ENCODE peak calls at places on chromosome 4, in nine cellular contexts. V, C, D, Y, N, A, Q, O and H are unnamed samples.
A peak's percentile ranks its signal among the peaks of the same experiment; 100 is the strongest.

GRCh38 chr4:158327525-158327924 is 117.2 kb downstream of the TMEM144 start:
- DNase-seq in Y (peak; percentile 59), C (no peak), N (no peak), Q (no peak), D (no peak), A (no peak), O (no peak), V (no peak), H (peak; percentile 91)

GRCh38 chr4:13233755-13234154 is 250.4 kb downstream of the RAB28 start:
- DNase-seq in D (no peak), Y (no peak), Q (no peak), N (no peak), A (no peak), V (no peak), C (no peak), O (no peak), H (no peak)

GRCh38 chr4:110275871-110276270 is 77.5 kb upstream of the ELOVL6 start:
- DNase-seq in C (no peak), V (no peak), N (no peak), O (no peak), D (no peak), Y (no peak), Q (peak; percentile 8), A (peak; percentile 30), H (no peak)

GRCh38 chr4:5423670-5424069 is 284.7 kb downstream of the EVC2 start:
- DNase-seq in N (no peak), V (no peak), Y (no peak), C (no peak), D (no peak), O (no peak), A (no peak), Q (no peak), H (no peak)

GRCh38 chr4:102735578-102735977 is 25.2 kb downstream of the MANBA start:
- DNase-seq in Q (no peak), Y (no peak), A (no peak), V (no peak), O (no peak), N (no peak), D (no peak), C (no peak), H (no peak)

GRCh38 chr4:57631147-57631546 is 521.0 kb upstream of the IGFBP7 start:
- DNase-seq in V (no peak), D (no peak), Y (no peak), N (no peak), O (no peak), Q (no peak), A (no peak), C (no peak), H (no peak)

GRCh38 chr4:187475901-187476300 is 519.7 kb upstream of the ZFP42 start:
- DNase-seq in O (no peak), D (no peak), V (no peak), N (no peak), Q (no peak), C (no peak), Y (no peak), A (no peak), H (no peak)

GRCh38 chr4:158624889-158625478 is 46.7 kb downstream of the C4orf46 start:
- DNase-seq in Q (peak; percentile 73), V (no peak), C (no peak), N (no peak), D (peak; percentile 5), O (no peak), A (peak; percentile 24), Y (no peak), H (peak; percentile 55)

GRCh38 chr4:22473268-22473667 is 42.6 kb downstream of the ADGRA3 start:
- DNase-seq in Y (no peak), A (no peak), N (no peak), C (no peak), Q (peak; percentile 75), O (no peak), D (no peak), V (no peak), H (peak; percentile 16)

GRCh38 chr4:7867701-7868429 is 71.8 kb downstream of the AFAP1 start:
- DNase-seq in Y (no peak), A (peak; percentile 68), Q (peak; percentile 73), D (no peak), O (no peak), N (no peak), V (no peak), C (no peak), H (no peak)

GRCh38 chr4:48193921-48194320 is 59.9 kb upstream of the TXK start:
- DNase-seq in D (no peak), A (no peak), O (no peak), V (no peak), Q (no peak), C (no peak), N (no peak), Y (no peak), H (no peak)

DNA sequence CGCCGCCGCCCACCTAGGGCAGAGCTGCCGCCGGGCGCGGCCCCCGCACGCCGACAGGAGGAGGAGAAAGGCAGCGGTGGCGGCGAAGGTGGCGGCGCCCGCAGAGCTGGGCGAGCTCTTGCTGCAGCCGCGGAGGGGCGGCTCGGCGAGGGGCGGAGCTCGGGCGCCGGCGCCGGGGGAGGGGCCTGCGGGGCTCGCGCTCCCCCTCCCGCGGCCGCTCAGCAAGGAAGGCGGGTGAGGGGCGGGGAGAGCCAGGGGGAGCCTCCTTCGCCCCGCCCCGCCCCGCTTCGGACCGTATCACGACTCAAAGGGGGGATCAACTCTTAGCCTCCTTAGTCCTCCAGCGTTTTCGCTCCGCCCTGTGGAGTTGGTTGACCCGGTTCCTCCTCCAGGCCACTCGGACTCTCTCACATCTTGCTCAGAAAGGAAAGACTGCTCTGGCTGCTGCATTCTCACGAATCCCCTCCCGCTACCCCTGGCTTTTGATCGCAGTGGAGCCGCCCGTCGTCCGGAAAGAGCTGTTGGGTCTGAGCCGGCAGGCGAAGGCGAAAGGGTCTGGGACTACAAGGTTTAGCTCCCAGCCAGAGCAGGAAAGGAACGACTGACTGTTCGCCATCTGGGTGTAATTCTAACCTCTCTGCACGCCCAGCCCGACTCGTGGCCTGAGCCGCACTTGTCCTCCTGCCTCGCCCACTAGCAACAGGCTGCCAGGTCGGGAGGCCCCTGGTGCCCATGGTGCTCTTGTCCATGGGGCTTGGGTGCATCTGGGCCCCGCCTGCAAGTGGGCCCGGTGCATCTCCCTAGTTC is at the start of gene ATP8A1:
- DNase-seq in Y (peak; percentile 87), Q (peak; percentile 68), C (peak; percentile 91), D (peak; percentile 92), A (peak; percentile 79), O (peak; percentile 95), N (peak; percentile 94), V (peak; percentile 96), H (peak; percentile 94)
- H3K27ac ChIP-seq in Y (peak within 1 kb of the TSS; percentile 91), Q (peak within 1 kb of the TSS; percentile 88), C (peak within 1 kb of the TSS; percentile 67), D (peak within 1 kb of the TSS; percentile 81), A (peak within 1 kb of the TSS; percentile 62), O (peak within 1 kb of the TSS; percentile 89), N (peak within 1 kb of the TSS; percentile 70), V (peak within 1 kb of the TSS; percentile 94), H (peak within 1 kb of the TSS; percentile 96)

DNA sequence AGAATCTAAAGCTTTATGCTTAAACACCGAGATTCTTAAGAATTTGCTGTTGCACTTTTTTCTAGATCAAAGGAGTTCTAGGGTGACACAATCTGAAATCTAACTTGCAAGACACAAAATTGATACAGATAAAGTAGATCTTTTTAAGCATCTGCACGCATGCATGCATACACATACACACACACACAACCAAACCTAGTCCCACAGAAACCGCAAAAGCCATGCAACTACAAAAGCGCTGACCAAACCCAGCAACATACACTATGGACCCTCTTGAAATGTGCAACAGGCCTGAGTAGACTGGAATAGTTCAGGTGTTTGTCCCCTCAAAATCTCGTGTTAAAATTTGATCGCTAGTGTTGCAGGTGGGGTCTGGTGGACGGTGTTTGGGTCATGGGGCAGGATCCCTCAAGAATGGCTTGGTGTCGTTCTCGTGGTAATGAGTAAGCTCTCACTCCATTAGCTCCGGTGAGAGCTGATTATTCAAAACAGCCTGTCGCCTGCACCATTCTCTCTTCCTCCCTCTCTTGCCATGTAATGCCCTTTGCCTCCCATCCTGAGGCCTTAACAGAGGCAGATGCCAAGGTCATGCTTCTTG is 52.7 kb downstream of the IRF2 start:
- DNase-seq in O (no peak), A (no peak), N (no peak), D (peak; percentile 24), C (no peak), Y (no peak), V (no peak), Q (no peak), H (no peak)
- H3K36me3 ChIP-seq in O (peaks cover 21% of the 10 kb centered on the region), A (peaks cover 34% of the 10 kb centered on the region), N (no peaks in the 10 kb centered on the region), D (peaks cover 10% of the 10 kb centered on the region), C (peaks cover 23% of the 10 kb centered on the region), Y (peaks cover 28% of the 10 kb centered on the region), V (no peaks in the 10 kb centered on the region), Q (peaks cover 33% of the 10 kb centered on the region), H (peaks cover 9% of the 10 kb centered on the region)

GRCh38 chr4:113682730-113683129 is 78.8 kb downstream of the CAMK2D start:
- DNase-seq in N (no peak), O (no peak), C (no peak), Y (no peak), V (no peak), Q (peak; percentile 90), D (no peak), A (no peak), H (no peak)

GRCh38 chr4:113683143-113683542 is 78.4 kb downstream of the CAMK2D start:
- DNase-seq in Y (no peak), O (no peak), A (no peak), D (peak; percentile 69), Q (no peak), V (peak; percentile 48), C (peak; percentile 75), N (no peak), H (peak; percentile 53)

GRCh38 chr4:113689394-113689793 is 72.1 kb downstream of the CAMK2D start:
- DNase-seq in Q (no peak), Y (no peak), A (no peak), C (no peak), O (no peak), D (no peak), N (no peak), V (no peak), H (no peak)

GRCh38 chr4:113686950-113687718 is 74.4 kb downstream of the CAMK2D start:
- DNase-seq in O (no peak), V (no peak), Y (no peak), N (no peak), D (no peak), A (no peak), C (peak; percentile 13), Q (peak; percentile 55), H (peak; percentile 44)

GRCh38 chr4:113684534-113685091 is 76.9 kb downstream of the CAMK2D start:
- DNase-seq in V (peak; percentile 63), C (no peak), O (peak; percentile 31), D (no peak), Y (peak; percentile 11), A (peak; percentile 55), N (peak; percentile 35), Q (peak; percentile 84), H (peak; percentile 69)
- H3K27ac ChIP-seq in V (peak overlapping the region; percentile 67), C (no peak overlapping the region), O (peak overlapping the region; percentile 14), D (no peak overlapping the region), Y (no peak overlapping the region), A (no peak overlapping the region), N (peak overlapping the region; percentile 32), Q (peak overlapping the region; percentile 9), H (peak overlapping the region; percentile 72)

DNA sequence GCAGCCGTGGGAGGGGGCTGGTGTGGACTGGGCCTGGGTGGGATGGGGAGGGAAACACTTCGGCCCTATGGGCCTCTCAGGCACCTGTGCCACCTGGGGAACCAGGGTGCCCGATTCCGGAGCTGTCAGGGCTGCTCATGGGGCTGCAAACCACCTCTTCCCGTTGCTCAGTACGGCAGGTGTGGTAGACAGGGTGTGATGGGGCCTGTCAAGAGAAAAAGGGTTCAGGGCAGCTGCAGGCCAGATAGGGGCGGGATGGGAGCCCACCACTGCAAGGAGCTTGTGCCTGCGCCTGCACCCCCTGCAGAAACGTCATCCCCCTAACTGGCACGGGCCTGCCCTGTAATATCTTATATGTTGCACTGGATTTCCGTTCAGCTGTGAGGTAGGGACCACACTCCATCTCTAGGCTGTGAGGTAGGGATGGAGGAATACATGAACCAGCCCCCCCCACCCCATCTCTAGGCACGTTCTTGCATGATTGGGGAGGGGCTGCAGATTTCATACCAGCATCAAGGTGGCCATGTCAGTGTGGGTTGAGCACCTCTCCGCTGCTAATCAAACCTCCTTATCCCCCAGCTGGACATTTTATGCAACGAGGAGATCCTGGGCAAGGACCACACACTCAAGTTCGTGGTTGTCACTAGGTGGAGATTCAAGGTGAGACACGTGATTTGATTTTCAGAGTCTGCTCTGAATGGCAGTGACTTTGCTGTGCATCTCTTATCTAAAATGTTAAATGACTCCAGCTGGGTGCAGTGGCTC is 59.0 kb downstream of the PCGF3 start:
- DNase-seq in N (peak; percentile 24), D (no peak), Y (no peak), O (no peak), V (no peak), A (no peak), Q (no peak), C (no peak), H (no peak)
- H3K36me3 ChIP-seq in N (no peaks in the 10 kb centered on the region), D (peaks cover 24% of the 10 kb centered on the region), Y (peaks cover 48% of the 10 kb centered on the region), O (peaks cover 40% of the 10 kb centered on the region), V (no peaks in the 10 kb centered on the region), A (peaks cover 38% of the 10 kb centered on the region), Q (peaks cover 72% of the 10 kb centered on the region), C (peaks cover 11% of the 10 kb centered on the region), H (peaks cover 6% of the 10 kb centered on the region)